ENCODE peak calls at places on chromosome 12, in five cellular contexts. One of them, this sample, is unnamed.

GRCh38 chr12:65824314-65824563 is at the start of gene HMGA2:
- DNase-seq in neural progenitor cell: no peak
- DNase-seq in MM.1S: peak
- DNase-seq in PC-3: peak
- DNase-seq in GM23248: peak
- DNase-seq in this sample: peak

GRCh38 chr12:52233462-52234141 is 559 bp downstream of the KRT7 start:
- DNase-seq in PC-3: peak
- DNase-seq in MM.1S: no peak
- DNase-seq in GM23248: no peak
- DNase-seq in neural progenitor cell: peak
- DNase-seq in this sample: no peak

GRCh38 chr12:131774576-131774975 is 53.6 kb upstream of the MMP17 start:
- DNase-seq in MM.1S: no peak
- DNase-seq in GM23248: no peak
- DNase-seq in PC-3: no peak
- DNase-seq in neural progenitor cell: no peak
- DNase-seq in this sample: no peak

GRCh38 chr12:13982010-13982409 is 608 bp upstream of the GRIN2B start:
- DNase-seq in GM23248: peak
- DNase-seq in neural progenitor cell: peak
- DNase-seq in PC-3: no peak
- DNase-seq in MM.1S: no peak
- DNase-seq in this sample: peak

GRCh38 chr12:55937956-55938355 is 7.0 kb downstream of the DGKA start:
- DNase-seq in PC-3: peak
- DNase-seq in MM.1S: no peak
- DNase-seq in GM23248: peak
- DNase-seq in neural progenitor cell: no peak
- DNase-seq in this sample: no peak

GRCh38 chr12:76197283-76197682 is 112.8 kb upstream of the NAP1L1 start:
- DNase-seq in neural progenitor cell: no peak
- DNase-seq in PC-3: no peak
- DNase-seq in GM23248: no peak
- DNase-seq in MM.1S: no peak
- DNase-seq in this sample: no peak

GRCh38 chr12:112163471-112164325 is 38.3 kb downstream of the TRAFD1 start:
- DNase-seq in MM.1S: no peak
- DNase-seq in PC-3: no peak
- DNase-seq in neural progenitor cell: no peak
- DNase-seq in GM23248: no peak
- DNase-seq in this sample: no peak

GRCh38 chr12:132336451-132337413 is 7.3 kb upstream of the GALNT9 start:
- DNase-seq in neural progenitor cell: no peak
- DNase-seq in MM.1S: no peak
- DNase-seq in PC-3: no peak
- DNase-seq in GM23248: no peak
- DNase-seq in this sample: no peak

GRCh38 chr12:94222351-94222750 is 74.0 kb downstream of the PLXNC1 start:
- DNase-seq in MM.1S: no peak
- DNase-seq in neural progenitor cell: no peak
- DNase-seq in GM23248: no peak
- DNase-seq in PC-3: no peak
- DNase-seq in this sample: no peak

GRCh38 chr12:93805736-93806141 is 128.6 kb downstream of the CRADD start:
- DNase-seq in neural progenitor cell: no peak
- DNase-seq in MM.1S: no peak
- DNase-seq in GM23248: no peak
- DNase-seq in PC-3: no peak
- DNase-seq in this sample: no peak

GRCh38 chr12:4448376-4448775 is 2.8 kb upstream of the FGF6 start:
- DNase-seq in PC-3: no peak
- DNase-seq in MM.1S: no peak
- DNase-seq in neural progenitor cell: no peak
- DNase-seq in GM23248: no peak
- DNase-seq in this sample: no peak

GRCh38 chr12:56348776-56349175 is 10.1 kb downstream of the IL23A start:
- DNase-seq in neural progenitor cell: no peak
- DNase-seq in MM.1S: no peak
- DNase-seq in PC-3: no peak
- DNase-seq in GM23248: no peak
- DNase-seq in this sample: no peak

GRCh38 chr12:39620664-39621658 is 1.4 kb upstream of the ABCD2 start:
- DNase-seq in MM.1S: peak
- DNase-seq in PC-3: peak
- DNase-seq in neural progenitor cell: no peak
- DNase-seq in GM23248: no peak
- DNase-seq in this sample: no peak

GRCh38 chr12:99549651-99550050 is 97.9 kb upstream of the GARIN6 start:
- DNase-seq in GM23248: no peak
- DNase-seq in MM.1S: no peak
- DNase-seq in PC-3: no peak
- DNase-seq in neural progenitor cell: peak
- DNase-seq in this sample: no peak

GRCh38 chr12:108768591-108769500 is 37.5 kb upstream of the CORO1C start:
- DNase-seq in MM.1S: peak
- DNase-seq in PC-3: no peak
- DNase-seq in neural progenitor cell: peak
- DNase-seq in GM23248: no peak
- DNase-seq in this sample: peak

GRCh38 chr12:76670776-76671175 is 93.1 kb upstream of the ZDHHC17 start:
- DNase-seq in PC-3: peak
- DNase-seq in neural progenitor cell: no peak
- DNase-seq in MM.1S: no peak
- DNase-seq in GM23248: peak
- DNase-seq in this sample: no peak

GRCh38 chr12:69910739-69911138 is 85.7 kb downstream of the MYRFL start:
- DNase-seq in MM.1S: no peak
- DNase-seq in neural progenitor cell: no peak
- DNase-seq in PC-3: no peak
- DNase-seq in GM23248: no peak
- DNase-seq in this sample: no peak

GRCh38 chr12:51886021-51886710 is 1.7 kb upstream of the ANKRD33 start:
- DNase-seq in MM.1S: peak
- DNase-seq in PC-3: peak
- DNase-seq in GM23248: peak
- DNase-seq in neural progenitor cell: no peak
- DNase-seq in this sample: peak

GRCh38 chr12:89372584-89373370 is 20.5 kb upstream of the DUSP6 start:
- DNase-seq in GM23248: no peak
- DNase-seq in neural progenitor cell: no peak
- DNase-seq in PC-3: no peak
- DNase-seq in MM.1S: no peak
- DNase-seq in this sample: no peak

GRCh38 chr12:13811061-13811460 is 170.3 kb downstream of the GRIN2B start:
- DNase-seq in GM23248: no peak
- DNase-seq in MM.1S: no peak
- DNase-seq in PC-3: peak
- DNase-seq in neural progenitor cell: no peak
- DNase-seq in this sample: no peak

GRCh38 chr12:48185181-48185919 is 1.9 kb downstream of the CCDC184 start:
- DNase-seq in GM23248: peak
- DNase-seq in MM.1S: no peak
- DNase-seq in PC-3: no peak
- DNase-seq in neural progenitor cell: peak
- DNase-seq in this sample: peak

GRCh38 chr12:8698132-8698829 is 490 bp downstream of the RIMKLB start:
- DNase-seq in MM.1S: no peak
- DNase-seq in GM23248: peak
- DNase-seq in neural progenitor cell: peak
- DNase-seq in PC-3: no peak
- DNase-seq in this sample: peak
- TF ChIP-seq EZH2phosphoT487 in MM.1S: no peak
- TF ChIP-seq EZH2phosphoT487 in GM23248: no peak
- TF ChIP-seq EZH2phosphoT487 in neural progenitor cell: no peak
- TF ChIP-seq EZH2phosphoT487 in PC-3: peak
- TF ChIP-seq EZH2phosphoT487 in this sample: no peak

GRCh38 chr12:102950950-102951490 is 6.5 kb upstream of the ASCL1 start:
- DNase-seq in PC-3: no peak
- DNase-seq in GM23248: no peak
- DNase-seq in neural progenitor cell: peak
- DNase-seq in MM.1S: no peak
- DNase-seq in this sample: no peak
- TF ChIP-seq EZH2 in PC-3: no peak
- TF ChIP-seq EZH2 in GM23248: no peak
- TF ChIP-seq EZH2 in neural progenitor cell: peak
- TF ChIP-seq EZH2 in MM.1S: no peak
- TF ChIP-seq EZH2 in this sample: no peak

DNA sequence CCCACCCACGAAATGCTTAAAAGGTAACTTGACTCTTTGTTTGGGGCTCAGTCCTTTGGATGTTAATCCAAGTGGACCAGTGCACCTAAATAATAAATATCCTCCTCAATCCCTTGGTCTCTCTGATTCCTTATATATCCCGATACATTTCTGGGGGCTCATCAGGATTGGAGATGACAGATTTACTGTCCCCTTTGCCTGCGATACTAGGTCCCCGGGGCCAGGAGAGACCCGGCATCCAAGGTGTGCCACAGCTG is 26.2 kb downstream of the KLRK1 start:
- DNase-seq in PC-3: no peak
- DNase-seq in MM.1S: no peak
- DNase-seq in GM23248: no peak
- DNase-seq in neural progenitor cell: no peak
- DNase-seq in this sample: no peak
- H3K4me3 ChIP-seq in PC-3: peak
- H3K4me3 ChIP-seq in MM.1S: no peak
- H3K4me3 ChIP-seq in GM23248: peak
- H3K4me3 ChIP-seq in neural progenitor cell: peak
- H3K4me3 ChIP-seq in this sample: peak

GRCh38 chr12:78156751-78157150 is 326.1 kb downstream of the NAV3 start:
- DNase-seq in MM.1S: no peak
- DNase-seq in GM23248: no peak
- DNase-seq in PC-3: peak
- DNase-seq in neural progenitor cell: no peak
- DNase-seq in this sample: no peak
- TF ChIP-seq EZH2phosphoT487 in MM.1S: no peak
- TF ChIP-seq EZH2phosphoT487 in GM23248: no peak
- TF ChIP-seq EZH2phosphoT487 in PC-3: no peak
- TF ChIP-seq EZH2phosphoT487 in neural progenitor cell: no peak
- TF ChIP-seq EZH2phosphoT487 in this sample: no peak

DNA sequence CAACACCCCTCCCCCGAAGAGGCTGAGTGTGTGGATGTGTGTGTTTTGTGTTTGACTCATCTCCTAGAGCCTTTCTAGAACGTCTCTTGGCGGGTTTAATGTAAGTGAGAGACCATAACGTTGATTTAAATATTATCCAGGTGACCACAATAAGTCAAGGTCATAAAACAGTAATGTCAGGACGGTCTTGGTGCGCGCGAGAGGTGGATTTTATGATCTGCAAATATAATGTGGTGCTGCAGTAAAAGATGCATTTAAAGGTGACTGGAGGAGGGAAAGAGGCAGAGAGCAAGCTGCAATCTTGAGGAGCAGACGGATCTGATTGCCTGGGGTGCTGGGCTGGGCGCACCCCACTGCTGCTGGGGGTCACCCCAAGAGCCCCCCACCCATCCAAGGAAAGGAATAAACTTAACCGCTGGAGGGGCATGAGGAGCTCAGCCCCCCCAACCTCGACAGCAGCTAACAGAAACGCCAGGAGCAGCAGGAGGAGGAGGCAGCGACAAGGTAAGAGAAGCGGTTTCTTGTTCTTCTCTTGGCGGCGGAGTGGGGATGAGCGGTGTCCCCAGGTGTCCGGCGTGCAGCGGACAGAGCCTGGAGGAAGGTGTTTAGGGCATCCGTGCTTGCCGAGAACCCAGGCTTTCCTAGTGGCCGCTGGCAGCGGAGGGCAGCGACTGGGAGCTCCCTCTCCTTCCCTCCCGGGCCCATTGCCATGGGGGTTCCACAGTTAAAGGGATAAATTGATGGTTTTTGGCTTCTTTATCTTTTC is 5.5 kb downstream of the HOXC10 start:
- DNase-seq in MM.1S: no peak
- DNase-seq in GM23248: peak
- DNase-seq in PC-3: peak
- DNase-seq in neural progenitor cell: no peak
- DNase-seq in this sample: no peak
- TF ChIP-seq EZH2 in MM.1S: peak
- TF ChIP-seq EZH2 in GM23248: peak
- TF ChIP-seq EZH2 in PC-3: no peak
- TF ChIP-seq EZH2 in neural progenitor cell: peak
- TF ChIP-seq EZH2 in this sample: peak

GRCh38 chr12:2035421-2036080 is 17.2 kb upstream of the CACNA1C start:
- DNase-seq in GM23248: no peak
- DNase-seq in neural progenitor cell: no peak
- DNase-seq in MM.1S: no peak
- DNase-seq in PC-3: no peak
- DNase-seq in this sample: no peak
- H3K4me3 ChIP-seq in GM23248: peak
- H3K4me3 ChIP-seq in neural progenitor cell: peak
- H3K4me3 ChIP-seq in MM.1S: peak
- H3K4me3 ChIP-seq in PC-3: peak
- H3K4me3 ChIP-seq in this sample: no peak

This sample was measured in hepatocyte.